ENCODE peak calls at places on chromosomes 2 and 18, in six cellular contexts. One of them, this sample, is unnamed.

GRCh38 chr18:12005542-12006487 is 24.5 kb downstream of the IMPA2 start:
- DNase-seq in omental fat pad: no peak
- DNase-seq in activated CD8-positive, alpha-beta memory T cell treated with anti-CD3 and anti-CD28 coated beads, Interleukin-2, amount 50 U/mL, for 48 hours: no peak
- DNase-seq in aorta: no peak
- DNase-seq in HuH-7: no peak
- DNase-seq in cardiac fibroblast: peak
- DNase-seq in this sample: no peak

GRCh38 chr18:21281611-21282010 is 39.6 kb downstream of the GREB1L start:
- DNase-seq in HuH-7: no peak
- DNase-seq in omental fat pad: no peak
- DNase-seq in cardiac fibroblast: peak
- DNase-seq in activated CD8-positive, alpha-beta memory T cell treated with anti-CD3 and anti-CD28 coated beads, Interleukin-2, amount 50 U/mL, for 48 hours: no peak
- DNase-seq in aorta: no peak
- DNase-seq in this sample: no peak

GRCh38 chr18:53944721-53945120 is 279.7 kb downstream of the MBD2 start:
- DNase-seq in activated CD8-positive, alpha-beta memory T cell treated with anti-CD3 and anti-CD28 coated beads, Interleukin-2, amount 50 U/mL, for 48 hours: no peak
- DNase-seq in omental fat pad: no peak
- DNase-seq in cardiac fibroblast: no peak
- DNase-seq in aorta: no peak
- DNase-seq in HuH-7: no peak
- DNase-seq in this sample: no peak

GRCh38 chr2:17821535-17822451 is 5.5 kb downstream of the MSGN1 start:
- DNase-seq in aorta: no peak
- DNase-seq in omental fat pad: no peak
- DNase-seq in HuH-7: no peak
- DNase-seq in cardiac fibroblast: no peak
- DNase-seq in activated CD8-positive, alpha-beta memory T cell treated with anti-CD3 and anti-CD28 coated beads, Interleukin-2, amount 50 U/mL, for 48 hours: no peak
- DNase-seq in this sample: no peak

GRCh38 chr18:58024139-58024538 is 19.9 kb upstream of the NEDD4L start:
- DNase-seq in cardiac fibroblast: no peak
- DNase-seq in aorta: no peak
- DNase-seq in activated CD8-positive, alpha-beta memory T cell treated with anti-CD3 and anti-CD28 coated beads, Interleukin-2, amount 50 U/mL, for 48 hours: no peak
- DNase-seq in omental fat pad: no peak
- DNase-seq in HuH-7: no peak
- DNase-seq in this sample: no peak

GRCh38 chr2:157329524-157329923 is 3.9 kb upstream of the ERMN start:
- DNase-seq in cardiac fibroblast: no peak
- DNase-seq in omental fat pad: no peak
- DNase-seq in activated CD8-positive, alpha-beta memory T cell treated with anti-CD3 and anti-CD28 coated beads, Interleukin-2, amount 50 U/mL, for 48 hours: no peak
- DNase-seq in aorta: no peak
- DNase-seq in HuH-7: no peak
- DNase-seq in this sample: no peak

GRCh38 chr2:102021776-102022175 is 30.0 kb downstream of the IL1R2 start:
- DNase-seq in cardiac fibroblast: peak
- DNase-seq in activated CD8-positive, alpha-beta memory T cell treated with anti-CD3 and anti-CD28 coated beads, Interleukin-2, amount 50 U/mL, for 48 hours: no peak
- DNase-seq in aorta: no peak
- DNase-seq in omental fat pad: no peak
- DNase-seq in HuH-7: no peak
- DNase-seq in this sample: no peak

GRCh38 chr2:149993316-149993715 is 405.7 kb upstream of the MMADHC start:
- DNase-seq in HuH-7: no peak
- DNase-seq in activated CD8-positive, alpha-beta memory T cell treated with anti-CD3 and anti-CD28 coated beads, Interleukin-2, amount 50 U/mL, for 48 hours: no peak
- DNase-seq in aorta: peak
- DNase-seq in cardiac fibroblast: no peak
- DNase-seq in omental fat pad: no peak
- DNase-seq in this sample: no peak

GRCh38 chr2:89763581-89764485 is 1072.4 kb downstream of the RPIA start:
- DNase-seq in HuH-7: no peak
- DNase-seq in cardiac fibroblast: no peak
- DNase-seq in omental fat pad: no peak
- DNase-seq in aorta: peak
- DNase-seq in activated CD8-positive, alpha-beta memory T cell treated with anti-CD3 and anti-CD28 coated beads, Interleukin-2, amount 50 U/mL, for 48 hours: no peak
- DNase-seq in this sample: no peak

GRCh38 chr2:224145751-224146355 is 106.8 kb upstream of the SERPINE2 start:
- DNase-seq in activated CD8-positive, alpha-beta memory T cell treated with anti-CD3 and anti-CD28 coated beads, Interleukin-2, amount 50 U/mL, for 48 hours: no peak
- DNase-seq in cardiac fibroblast: peak
- DNase-seq in HuH-7: no peak
- DNase-seq in omental fat pad: no peak
- DNase-seq in aorta: peak
- DNase-seq in this sample: no peak

GRCh38 chr18:53458944-53459580 is 765.4 kb downstream of the MBD2 start:
- DNase-seq in cardiac fibroblast: no peak
- DNase-seq in omental fat pad: no peak
- DNase-seq in aorta: no peak
- DNase-seq in activated CD8-positive, alpha-beta memory T cell treated with anti-CD3 and anti-CD28 coated beads, Interleukin-2, amount 50 U/mL, for 48 hours: no peak
- DNase-seq in HuH-7: no peak
- DNase-seq in this sample: no peak

GRCh38 chr2:1864981-1865421 is 120.7 kb upstream of the PXDN start:
- DNase-seq in aorta: no peak
- DNase-seq in cardiac fibroblast: no peak
- DNase-seq in activated CD8-positive, alpha-beta memory T cell treated with anti-CD3 and anti-CD28 coated beads, Interleukin-2, amount 50 U/mL, for 48 hours: no peak
- DNase-seq in omental fat pad: no peak
- DNase-seq in HuH-7: no peak
- DNase-seq in this sample: no peak

GRCh38 chr2:63721082-63721424 is 120.6 kb upstream of the UGP2 start:
- DNase-seq in HuH-7: no peak
- DNase-seq in aorta: no peak
- DNase-seq in omental fat pad: no peak
- DNase-seq in cardiac fibroblast: no peak
- DNase-seq in activated CD8-positive, alpha-beta memory T cell treated with anti-CD3 and anti-CD28 coated beads, Interleukin-2, amount 50 U/mL, for 48 hours: no peak
- DNase-seq in this sample: no peak

GRCh38 chr2:17747684-17748452 is 5.7 kb downstream of the SMC6 start:
- DNase-seq in HuH-7: no peak
- DNase-seq in cardiac fibroblast: peak
- DNase-seq in aorta: no peak
- DNase-seq in activated CD8-positive, alpha-beta memory T cell treated with anti-CD3 and anti-CD28 coated beads, Interleukin-2, amount 50 U/mL, for 48 hours: no peak
- DNase-seq in omental fat pad: no peak
- DNase-seq in this sample: no peak

This sample was measured in HEK293T.